ENCODE peak calls at places on chromosomes 7 and 10, in nine cellular contexts. M is left lung, O is epithelial cell of proximal tubule, Y is right cardiac atrium, D is T-helper 9 cell, E is Caki2, Z is OCI-LY7, J is occipital lobe, I is HFF-Myc. P is an unnamed sample.

GRCh38 chr10:119461380-119461779 is 81.1 kb downstream of the RGS10 start:
- DNase-seq in M (no peak), I (no peak), E (peak; percentile 51), Z (no peak), J (no peak), D (no peak), Y (no peak), O (peak; percentile 56), P (no peak)

GRCh38 chr7:89798599-89798996 is 355.7 kb upstream of the STEAP1 start:
- DNase-seq in Y (no peak), Z (no peak), J (no peak), M (no peak), D (no peak), O (peak; percentile 65), I (no peak), E (peak; percentile 38), P (no peak)

GRCh38 chr10:117253908-117254307 is 13.0 kb downstream of the SLC18A2 start:
- DNase-seq in O (no peak), J (no peak), M (no peak), Y (no peak), I (no peak), Z (no peak), E (no peak), D (no peak), P (no peak)

GRCh38 chr10:110775022-110775379 is 96.7 kb upstream of the PDCD4 start:
- DNase-seq in J (no peak), Y (no peak), D (no peak), I (no peak), M (no peak), Z (no peak), E (peak; percentile 54), O (no peak), P (no peak)

GRCh38 chr10:30456262-30456661 is 22.3 kb downstream of the MAP3K8 start:
- DNase-seq in M (peak; percentile 62), I (no peak), J (no peak), Y (no peak), O (no peak), D (no peak), Z (peak; percentile 83), E (no peak), P (peak; percentile 42)

GRCh38 chr10:45180507-45180906 is 134.9 kb downstream of the OR13A1 start:
- DNase-seq in J (no peak), E (no peak), O (no peak), Y (no peak), I (no peak), D (no peak), M (no peak), Z (no peak), P (no peak)

GRCh38 chr10:27153855-27154198 is 357 bp downstream of the YME1L1 start:
- DNase-seq in Y (no peak), J (peak; percentile 8), I (no peak), Z (peak; percentile 30), D (no peak), E (no peak), O (no peak), M (no peak), P (no peak)

GRCh38 chr7:141073641-141074161 is at the start of gene TMEM178B:
- DNase-seq in Y (peak; percentile 14), E (no peak), O (no peak), D (no peak), M (no peak), I (no peak), Z (no peak), J (no peak), P (no peak)

GRCh38 chr7:99090811-99091582 is 52.9 kb downstream of the SMURF1 start:
- DNase-seq in E (no peak), Y (no peak), M (no peak), I (peak; percentile 56), O (no peak), D (no peak), Z (no peak), J (no peak), P (no peak)

GRCh38 chr7:88401009-88401623 is 94.4 kb upstream of the STEAP4 start:
- DNase-seq in Y (no peak), J (no peak), E (no peak), D (no peak), Z (peak; percentile 21), I (no peak), O (no peak), M (no peak), P (no peak)

GRCh38 chr7:156820445-156821063 is 72.4 kb downstream of the LMBR1 start:
- DNase-seq in Y (no peak), O (no peak), I (no peak), D (no peak), J (no peak), M (no peak), Z (no peak), E (no peak), P (no peak)

GRCh38 chr7:116227678-116228239 is 17.4 kb downstream of the TES start:
- DNase-seq in J (no peak), I (peak; percentile 87), E (no peak), O (no peak), M (no peak), Z (no peak), Y (no peak), D (no peak), P (no peak)

GRCh38 chr7:132480534-132480933 is 95.7 kb downstream of the PLXNA4 start:
- DNase-seq in O (no peak), D (no peak), J (peak; percentile 77), Z (no peak), M (no peak), E (no peak), Y (peak; percentile 82), I (no peak), P (no peak)

GRCh38 chr7:97090761-97091353 is 26.6 kb upstream of the SDHAF3 start:
- DNase-seq in Y (no peak), O (no peak), J (no peak), I (no peak), E (no peak), D (no peak), M (no peak), Z (no peak), P (no peak)

GRCh38 chr10:89652971-89653370 is 7.9 kb upstream of the PANK1 start:
- DNase-seq in Z (no peak), E (no peak), I (no peak), J (no peak), D (no peak), O (no peak), M (no peak), Y (no peak), P (no peak)

GRCh38 chr10:61701055-61701705 is 38.5 kb downstream of the CABCOCO1 start:
- DNase-seq in I (no peak), O (no peak), Z (no peak), D (no peak), J (no peak), M (no peak), Y (no peak), E (no peak), P (no peak)

GRCh38 chr7:106521115-106521514 is 139.8 kb downstream of the CCDC71L start:
- DNase-seq in Z (no peak), I (no peak), D (no peak), O (no peak), Y (no peak), M (no peak), E (no peak), J (no peak), P (no peak)

GRCh38 chr7:38796636-38797501 is 112.1 kb downstream of the VPS41 start:
- DNase-seq in J (no peak), E (peak; percentile 44), O (peak; percentile 15), I (peak; percentile 22), D (peak; percentile 26), Z (peak; percentile 55), M (no peak), Y (peak; percentile 40), P (peak; percentile 44)

GRCh38 chr7:148264933-148265557 is 325.5 kb upstream of the C7orf33 start:
- DNase-seq in E (peak; percentile 22), I (no peak), O (peak; percentile 4), M (no peak), D (no peak), Y (no peak), Z (peak; percentile 56), J (no peak), P (no peak)

GRCh38 chr7:67493386-67493785 is 496.8 kb downstream of the TYW1 start:
- DNase-seq in D (no peak), E (no peak), O (no peak), M (no peak), J (no peak), Y (no peak), I (no peak), Z (no peak), P (no peak)

GRCh38 chr7:31129067-31129466 is 77.0 kb downstream of the ADCYAP1R1 start:
- DNase-seq in M (no peak), J (no peak), Z (no peak), E (no peak), Y (no peak), O (no peak), D (no peak), I (no peak), P (no peak)

GRCh38 chr7:101941481-101942383 is 124.3 kb downstream of the CUX1 start:
- DNase-seq in Y (no peak), D (no peak), O (peak; percentile 66), Z (no peak), M (no peak), E (peak; percentile 78), I (no peak), J (peak; percentile 46), P (peak; percentile 65)

GRCh38 chr7:48170506-48170905 is 752 bp upstream of the ABCA13 start:
- DNase-seq in J (no peak), D (no peak), O (no peak), I (no peak), Y (no peak), M (no peak), E (no peak), Z (no peak), P (no peak)

GRCh38 chr7:88759216-88759955 is at the start of gene ZNF804B:
- DNase-seq in O (no peak), D (no peak), E (no peak), M (no peak), J (peak; percentile 44), Z (no peak), I (no peak), Y (peak; percentile 24), P (peak; percentile 5)

GRCh38 chr10:70843333-70843732 is 27.6 kb downstream of the SGPL1 start:
- DNase-seq in E (no peak), J (no peak), M (no peak), I (no peak), Z (no peak), Y (no peak), D (no peak), O (no peak), P (no peak)

GRCh38 chr7:42236266-42237161 is 495 bp downstream of the GLI3 start:
- DNase-seq in J (no peak), I (no peak), D (no peak), M (peak; percentile 40), O (no peak), Y (peak; percentile 51), Z (no peak), E (peak; percentile 69), P (peak; percentile 27)

GRCh38 chr7:70657989-70658578 is 473.9 kb upstream of the GALNT17 start:
- DNase-seq in E (no peak), J (no peak), D (no peak), M (no peak), O (no peak), Z (no peak), I (no peak), Y (no peak), P (no peak)

GRCh38 chr10:49569031-49569765 is 30.3 kb upstream of the ERCC6 start:
- DNase-seq in E (no peak), M (no peak), I (no peak), Z (no peak), O (no peak), Y (no peak), J (no peak), D (no peak), P (no peak)

GRCh38 chr10:122939819-122940543 is 14.0 kb downstream of the C10orf88 start:
- DNase-seq in I (no peak), M (no peak), J (no peak), E (no peak), O (no peak), D (no peak), Y (no peak), Z (no peak), P (no peak)